ENCODE peak calls at places on chromosomes 2 and 18, in seven cellular contexts. X is MCF 10A; F is CD4-positive, alpha-beta T cell; R is lung; U is IMR-90; Y is GM20000; O is AG09309. L is an unnamed sample.

GRCh38 chr18:7749510-7749981 is 182.4 kb downstream of the PTPRM start:
- DNase-seq in U (no peak), F (no peak), Y (no peak), X (no peak), R (no peak), O (peak; percentile 61), L (no peak)

GRCh38 chr2:74290466-74291216 is 52.6 kb downstream of the SLC4A5 start:
- DNase-seq in F (peak; percentile 30), X (no peak), R (peak; percentile 38), O (no peak), Y (peak; percentile 39), U (no peak), L (no peak)

GRCh38 chr18:66616523-66616983 is 12.7 kb upstream of the CDH19 start:
- DNase-seq in O (no peak), R (no peak), X (peak; percentile 31), F (no peak), Y (no peak), U (no peak), L (no peak)

GRCh38 chr2:214005337-214005736 is 405.5 kb upstream of the VWC2L start:
- DNase-seq in X (peak; percentile 45), F (no peak), Y (no peak), R (no peak), O (no peak), U (peak; percentile 24), L (no peak)

GRCh38 chr2:205188516-205189138 is 493.7 kb upstream of the NRP2 start:
- DNase-seq in U (peak; percentile 82), O (peak; percentile 49), F (no peak), Y (no peak), X (peak; percentile 82), R (peak; percentile 44), L (no peak)

GRCh38 chr2:173448938-173449471 is 94.3 kb downstream of the CDCA7 start:
- DNase-seq in X (peak; percentile 92), U (peak; percentile 73), Y (peak; percentile 73), F (peak; percentile 12), O (peak; percentile 45), R (peak; percentile 82), L (peak; percentile 79)

GRCh38 chr2:9474361-9475117 is at the start of gene IAH1:
- DNase-seq in R (peak; percentile 52), O (no peak), U (no peak), X (peak; percentile 48), F (peak; percentile 75), Y (peak; percentile 93), L (peak; percentile 25)

GRCh38 chr2:222610746-222611145 is 45.1 kb downstream of the FARSB start:
- DNase-seq in O (no peak), U (peak; percentile 12), F (no peak), R (no peak), X (peak; percentile 10), Y (no peak), L (no peak)

GRCh38 chr18:12271376-12272235 is 17.4 kb downstream of the CIDEA start:
- DNase-seq in R (peak; percentile 71), F (peak; percentile 33), Y (peak; percentile 86), U (peak; percentile 74), O (no peak), X (peak; percentile 84), L (peak; percentile 61)

GRCh38 chr2:215728504-215729065 is 284.8 kb downstream of the MREG start:
- DNase-seq in R (peak; percentile 49), X (peak; percentile 95), O (peak; percentile 98), F (no peak), Y (peak; percentile 36), U (peak; percentile 95), L (no peak)

GRCh38 chr2:112001136-112001764 is 53.8 kb upstream of the TMEM87B start:
- DNase-seq in Y (no peak), O (no peak), U (no peak), X (no peak), F (no peak), R (no peak), L (no peak)

GRCh38 chr18:27005589-27005988 is 140.1 kb upstream of the AQP4 start:
- DNase-seq in U (no peak), R (no peak), X (peak; percentile 35), O (no peak), Y (peak; percentile 8), F (no peak), L (no peak)
- TF ChIP-seq CTCF in U (no peak), R (no peak), X (peak; percentile 28), O (peak; percentile 17), Y (peak; percentile 9), F (no peak), L (no peak)

GRCh38 chr2:60553992-60554648 is 666 bp upstream of the BCL11A start:
- DNase-seq in X (peak; percentile 45), Y (peak; percentile 44), R (peak; percentile 50), O (no peak), F (no peak), U (no peak), L (peak; percentile 62)
- TF ChIP-seq CTCF in X (no peak), Y (no peak), R (no peak), O (no peak), F (no peak), U (no peak), L (no peak)

DNA sequence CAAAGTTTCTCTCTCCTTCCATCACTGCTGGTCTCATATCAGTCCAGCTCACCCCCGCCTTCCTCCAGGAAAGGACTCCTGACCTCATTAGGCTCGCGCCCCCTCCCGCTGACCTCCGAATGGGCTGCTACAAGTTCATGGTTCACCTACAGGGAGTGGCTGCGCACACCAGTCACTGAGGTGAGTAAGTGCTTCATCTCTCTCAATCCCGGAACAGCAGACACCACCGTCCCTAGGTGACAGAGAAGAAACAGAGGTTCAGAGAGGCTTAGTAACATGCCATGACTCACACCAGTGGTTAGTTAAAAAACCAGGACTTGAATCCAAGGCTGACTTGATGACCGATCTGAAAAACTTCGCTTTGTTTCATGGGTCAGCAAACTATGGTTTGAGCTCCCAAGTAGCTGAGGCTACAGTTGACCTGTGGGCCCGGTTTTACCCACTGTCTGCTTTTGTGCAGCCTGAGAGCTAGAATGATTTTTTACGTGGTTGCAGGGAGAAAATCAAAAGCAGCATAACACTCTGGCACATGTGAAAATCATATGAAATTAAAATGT is 42.0 kb downstream of the ZFP36L2 start:
- DNase-seq in F (no peak), R (no peak), O (peak; percentile 39), X (peak; percentile 89), Y (no peak), U (peak; percentile 78), L (no peak)
- TF ChIP-seq CTCF in F (no peak), R (no peak), O (no peak), X (no peak), Y (no peak), U (no peak), L (no peak)

DNA sequence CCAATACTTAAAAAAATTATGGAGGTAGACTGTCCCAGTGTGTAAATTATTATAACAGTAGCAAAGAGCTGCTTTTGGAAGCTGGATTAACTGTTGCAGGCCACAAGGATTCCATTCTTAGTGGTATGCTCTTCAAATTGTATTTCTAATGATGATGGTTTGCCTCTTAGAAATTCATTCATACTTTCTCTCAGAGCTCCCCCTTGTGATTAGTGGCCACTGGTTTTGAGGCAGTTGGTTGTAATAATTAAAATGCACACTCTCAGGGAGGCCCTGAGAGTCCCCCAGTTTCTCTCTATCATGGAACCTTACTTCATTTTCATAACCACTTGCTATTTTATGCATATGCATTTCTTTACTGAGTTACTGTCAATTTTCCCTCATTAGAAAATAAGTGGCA is 122.5 kb downstream of the PLA2R1 start:
- DNase-seq in O (no peak), Y (peak; percentile 57), X (peak; percentile 32), U (peak; percentile 18), R (no peak), F (no peak), L (no peak)
- TF ChIP-seq CTCF in O (peak; percentile 34), Y (peak; percentile 51), X (peak; percentile 28), U (peak; percentile 37), R (no peak), F (no peak), L (no peak)

DNA sequence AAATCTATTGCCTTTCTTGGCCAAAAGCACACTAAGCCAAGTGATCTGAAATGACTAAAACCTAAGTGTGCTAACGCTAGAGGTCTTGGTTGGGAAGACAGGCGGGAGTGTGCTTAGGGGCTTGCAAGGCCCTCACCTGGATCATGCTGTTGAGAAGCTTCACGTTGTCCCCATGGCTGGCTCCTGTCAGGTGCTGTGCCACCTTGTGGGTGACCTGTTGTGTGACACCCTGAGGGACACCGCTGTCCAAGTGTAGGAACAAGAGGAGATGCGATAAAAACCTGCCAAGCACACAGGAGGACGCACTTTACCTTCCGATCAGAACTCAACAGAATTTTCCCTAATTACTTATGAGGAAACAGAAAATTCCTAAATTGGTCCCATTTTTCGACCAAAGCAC is 50.8 kb downstream of the EPG5 start:
- DNase-seq in Y (no peak), F (no peak), U (no peak), R (no peak), X (no peak), O (no peak), L (no peak)
- TF ChIP-seq CTCF in Y (no peak), F (no peak), U (no peak), R (no peak), X (no peak), O (no peak), L (no peak)

L was measured in mesothelial cell of epicardium.